ENCODE peak calls at places on chromosome 6, in seven cellular contexts. T is mesenchymal stem cell; U is activated CD4-positive, alpha-beta T cell treated with anti-CD3 and anti-CD28 coated beads for 48 hours; D is AG08396; W is Peyer's patch; C is colonic mucosa; I is T-helper 2 cell. X is an unnamed sample.

GRCh38 chr6:146358341-146359046 is 185.1 kb upstream of the RAB32 start:
- DNase-seq in T (peak; percentile 8), U (no peak), D (no peak), W (no peak), C (no peak), I (no peak), X (peak; percentile 29)

GRCh38 chr6:79030023-79030422 is 48.0 kb downstream of the PHIP start:
- DNase-seq in T (no peak), U (no peak), D (no peak), W (no peak), C (no peak), I (no peak), X (no peak)

GRCh38 chr6:137171824-137172733 is 1.4 kb downstream of the IL22RA2 start:
- DNase-seq in T (no peak), U (no peak), D (no peak), W (no peak), C (no peak), I (no peak), X (no peak)

GRCh38 chr6:129192458-129192989 is 309.6 kb downstream of the LAMA2 start:
- DNase-seq in T (no peak), U (no peak), D (no peak), W (no peak), C (no peak), I (no peak), X (no peak)

GRCh38 chr6:36444470-36444869 is 1.7 kb downstream of the KCTD20 start:
- DNase-seq in T (peak; percentile 16), U (no peak), D (peak; percentile 58), W (no peak), C (no peak), I (no peak), X (peak; percentile 67)

GRCh38 chr6:25603251-25603650 is 48.8 kb upstream of the SCGN start:
- DNase-seq in T (no peak), U (no peak), D (no peak), W (no peak), C (no peak), I (no peak), X (no peak)

GRCh38 chr6:4482461-4482860 is 293.7 kb upstream of the CDYL start:
- DNase-seq in T (no peak), U (no peak), D (no peak), W (no peak), C (no peak), I (no peak), X (no peak)

GRCh38 chr6:42449917-42450313 is 1.8 kb downstream of the TRERF1 start:
- DNase-seq in T (no peak), U (no peak), D (no peak), W (no peak), C (no peak), I (no peak), X (peak; percentile 35)

GRCh38 chr6:16909599-16910360 is 148.5 kb upstream of the ATXN1 start:
- DNase-seq in T (peak; percentile 94), U (no peak), D (peak; percentile 12), W (no peak), C (no peak), I (no peak), X (peak; percentile 9)

GRCh38 chr6:149963212-149963461 is 606 bp upstream of the ULBP1 start:
- DNase-seq in T (peak; percentile 57), U (peak; percentile 68), D (peak; percentile 27), W (no peak), C (peak; percentile 31), I (peak; percentile 17), X (peak; percentile 69)

GRCh38 chr6:31896493-31896855 is 1.0 kb downstream of the EHMT2 start:
- DNase-seq in T (no peak), U (no peak), D (no peak), W (no peak), C (no peak), I (no peak), X (no peak)

GRCh38 chr6:121691126-121691540 is 255.7 kb downstream of the GJA1 start:
- DNase-seq in T (no peak), U (no peak), D (no peak), W (no peak), C (no peak), I (no peak), X (peak; percentile 13)

X was measured in astrocyte of the hippocampus.